ENCODE peak calls at places on chromosomes 6 and 20, in eight cellular contexts. K is right lobe of liver; J is neural progenitor cell; I is GM23338; X is lower lobe of right lung; S is Panc1; A is iPS DF 6.9; W is CD8-positive, alpha-beta T cell. N is an unnamed sample.

GRCh38 chr6:166852484-166852975 is 103.8 kb downstream of the RNASET2 start:
- DNase-seq in K (no peak), J (no peak), I (no peak), X (no peak), S (no peak), A (no peak), W (no peak), N (no peak)

GRCh38 chr20:52682271-52682670 is 289.9 kb upstream of the TSHZ2 start:
- DNase-seq in K (no peak), J (no peak), I (no peak), X (no peak), S (no peak), A (no peak), W (no peak), N (no peak)

GRCh38 chr6:94341173-94341572 is 921.8 kb upstream of the EPHA7 start:
- DNase-seq in K (no peak), J (peak; percentile 54), I (peak; percentile 24), X (no peak), S (no peak), A (no peak), W (no peak), N (no peak)

GRCh38 chr6:80769101-80769500 is 662.6 kb downstream of the BCKDHB start:
- DNase-seq in K (no peak), J (no peak), I (no peak), X (no peak), S (no peak), A (no peak), W (no peak), N (no peak)

GRCh38 chr20:22489614-22490286 is 94.6 kb downstream of the FOXA2 start:
- DNase-seq in K (no peak), J (no peak), I (no peak), X (no peak), S (no peak), A (no peak), W (no peak), N (no peak)

GRCh38 chr20:21812384-21812783 is 106.9 kb downstream of the PAX1 start:
- DNase-seq in K (no peak), J (no peak), I (no peak), X (no peak), S (no peak), A (no peak), W (no peak), N (no peak)

GRCh38 chr6:168563656-168564055 is 122.7 kb downstream of the SMOC2 start:
- DNase-seq in K (no peak), J (no peak), I (peak; percentile 67), X (no peak), S (no peak), A (no peak), W (no peak), N (no peak)

GRCh38 chr6:140183881-140184280 is 809.4 kb upstream of the CITED2 start:
- DNase-seq in K (no peak), J (no peak), I (no peak), X (no peak), S (no peak), A (no peak), W (no peak), N (no peak)

GRCh38 chr6:140427842-140428241 is 1053.4 kb upstream of the CITED2 start:
- DNase-seq in K (no peak), J (no peak), I (peak; percentile 27), X (no peak), S (no peak), A (no peak), W (no peak), N (no peak)

GRCh38 chr20:40797425-40797824 is 108.4 kb upstream of the MAFB start:
- DNase-seq in K (no peak), J (peak; percentile 38), I (peak; percentile 76), X (no peak), S (no peak), A (no peak), W (peak; percentile 25), N (no peak)

GRCh38 chr6:27518881-27519795 is 46.2 kb upstream of the ZNF184 start:
- DNase-seq in K (peak; percentile 51), J (peak; percentile 81), I (peak; percentile 86), X (peak; percentile 62), S (peak; percentile 96), A (peak; percentile 52), W (peak; percentile 72), N (peak; percentile 72)

GRCh38 chr6:130326496-130326895 is 39.3 kb upstream of the TMEM200A start:
- DNase-seq in K (no peak), J (no peak), I (no peak), X (no peak), S (no peak), A (no peak), W (no peak), N (no peak)

GRCh38 chr6:101275251-101275650 is 118.3 kb upstream of the GRIK2 start:
- DNase-seq in K (no peak), J (no peak), I (no peak), X (no peak), S (no peak), A (no peak), W (no peak), N (no peak)

GRCh38 chr6:2237001-2237400 is 8.4 kb downstream of the GMDS start:
- DNase-seq in K (no peak), J (no peak), I (no peak), X (no peak), S (peak; percentile 51), A (no peak), W (no peak), N (no peak)

GRCh38 chr20:53917145-53918009 is 153.0 kb downstream of the BCAS1 start:
- DNase-seq in K (peak; percentile 43), J (no peak), I (no peak), X (no peak), S (no peak), A (no peak), W (no peak), N (no peak)

GRCh38 chr20:53918010-53918311 is 152.4 kb downstream of the BCAS1 start:
- DNase-seq in K (no peak), J (no peak), I (no peak), X (no peak), S (no peak), A (no peak), W (no peak), N (no peak)

GRCh38 chr20:53920647-53921245 is 149.6 kb downstream of the BCAS1 start:
- DNase-seq in K (no peak), J (no peak), I (no peak), X (no peak), S (no peak), A (no peak), W (no peak), N (no peak)

GRCh38 chr20:53919886-53920285 is 150.5 kb downstream of the BCAS1 start:
- DNase-seq in K (no peak), J (no peak), I (no peak), X (no peak), S (no peak), A (no peak), W (no peak), N (no peak)

DNA sequence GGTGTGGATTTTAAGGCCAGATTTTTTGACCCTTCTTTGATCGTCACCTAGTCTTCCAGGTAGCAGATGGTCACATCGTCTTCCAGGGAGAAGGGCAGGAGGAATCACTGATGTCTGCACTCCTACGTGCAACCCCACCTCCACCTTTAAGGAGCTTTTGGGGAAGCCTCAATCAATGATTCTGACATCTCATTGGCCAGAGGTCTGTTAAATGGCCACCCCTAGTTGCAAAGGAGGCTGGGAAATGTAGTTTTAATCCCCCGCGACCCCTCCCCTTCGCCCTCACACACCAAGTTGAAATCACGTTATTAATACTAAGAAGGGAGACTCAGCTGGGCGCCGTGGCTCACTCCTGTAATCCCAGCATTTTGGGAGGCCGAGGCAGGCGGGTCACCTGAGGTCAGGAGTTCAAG is 151.4 kb downstream of the BCAS1 start:
- DNase-seq in K (no peak), J (peak; percentile 80), I (peak; percentile 96), X (no peak), S (no peak), A (peak; percentile 82), W (no peak), N (no peak)
- H3K4me1 ChIP-seq in K (peaks cover 21% of the 10 kb centered on the region), J (peaks cover 46% of the 10 kb centered on the region), I (peaks cover 53% of the 10 kb centered on the region), X (peaks cover 40% of the 10 kb centered on the region), S (peaks cover 40% of the 10 kb centered on the region), A (peaks cover 6% of the 10 kb centered on the region), W (peaks cover 21% of the 10 kb centered on the region), N (peaks cover 15% of the 10 kb centered on the region)

DNA sequence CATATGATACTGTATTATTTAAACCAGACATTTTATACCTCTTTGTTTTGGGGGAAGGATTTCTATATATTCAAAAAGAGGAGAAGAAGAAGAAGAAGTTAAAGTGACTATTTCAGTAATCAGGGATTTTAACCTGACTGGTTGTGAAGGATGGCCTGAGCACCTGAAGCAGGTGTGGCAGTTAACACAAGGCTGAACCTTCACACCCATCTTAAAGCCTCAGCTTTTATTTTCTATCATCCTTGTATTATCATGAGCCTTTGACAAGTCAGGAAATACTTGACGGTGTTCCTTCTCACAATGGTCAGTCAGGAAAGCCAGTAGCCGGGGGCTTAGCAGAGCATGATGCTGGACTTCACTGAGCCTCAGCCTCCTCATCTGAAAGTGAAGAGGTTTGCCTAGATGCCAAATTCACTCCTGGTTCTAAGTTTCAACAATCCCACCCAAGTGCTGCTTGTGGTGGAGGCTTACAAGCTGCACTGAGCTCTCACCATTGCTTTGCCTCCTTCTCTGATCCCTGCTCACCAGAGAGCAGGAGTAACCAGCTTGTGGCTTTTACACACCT is 117.2 kb downstream of the JAG1 start:
- DNase-seq in K (no peak), J (no peak), I (no peak), X (no peak), S (no peak), A (no peak), W (no peak), N (no peak)
- H3K4me1 ChIP-seq in K (no peaks in the 10 kb centered on the region), J (peaks cover 62% of the 10 kb centered on the region), I (peaks cover 46% of the 10 kb centered on the region), X (peaks cover 16% of the 10 kb centered on the region), S (peaks cover 18% of the 10 kb centered on the region), A (peaks cover 4% of the 10 kb centered on the region), W (no peaks in the 10 kb centered on the region), N (peaks cover 6% of the 10 kb centered on the region)

DNA sequence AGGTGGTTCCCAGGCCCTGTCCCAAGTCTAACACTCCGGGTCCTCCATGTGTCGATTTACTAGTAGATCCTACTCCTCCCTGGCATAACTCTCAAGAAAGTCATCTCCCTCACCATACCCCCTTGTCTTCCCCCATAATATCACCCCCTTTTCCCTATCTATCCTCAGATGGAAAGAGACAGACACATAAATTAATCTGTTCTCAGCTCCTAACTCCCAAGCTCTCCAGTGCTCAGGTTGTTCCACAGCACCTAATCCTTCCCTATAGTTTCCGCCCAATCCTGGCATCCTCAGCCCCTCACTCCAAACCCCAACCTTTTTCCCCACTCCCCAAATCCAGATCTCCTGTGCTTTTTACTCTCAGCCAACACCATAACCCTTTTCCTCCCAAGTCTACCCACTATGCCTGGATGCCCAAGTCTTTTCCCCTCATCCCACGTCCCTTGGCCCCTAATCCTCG is 808 bp downstream of the ILRUN start:
- DNase-seq in K (no peak), J (peak; percentile 31), I (no peak), X (no peak), S (no peak), A (no peak), W (no peak), N (no peak)
- H3K4me1 ChIP-seq in K (peaks cover 34% of the 10 kb centered on the region), J (peaks cover 7% of the 10 kb centered on the region), I (peaks cover 16% of the 10 kb centered on the region), X (peaks cover 38% of the 10 kb centered on the region), S (peaks cover 9% of the 10 kb centered on the region), A (no peaks in the 10 kb centered on the region), W (peaks cover 32% of the 10 kb centered on the region), N (peaks cover 9% of the 10 kb centered on the region)

DNA sequence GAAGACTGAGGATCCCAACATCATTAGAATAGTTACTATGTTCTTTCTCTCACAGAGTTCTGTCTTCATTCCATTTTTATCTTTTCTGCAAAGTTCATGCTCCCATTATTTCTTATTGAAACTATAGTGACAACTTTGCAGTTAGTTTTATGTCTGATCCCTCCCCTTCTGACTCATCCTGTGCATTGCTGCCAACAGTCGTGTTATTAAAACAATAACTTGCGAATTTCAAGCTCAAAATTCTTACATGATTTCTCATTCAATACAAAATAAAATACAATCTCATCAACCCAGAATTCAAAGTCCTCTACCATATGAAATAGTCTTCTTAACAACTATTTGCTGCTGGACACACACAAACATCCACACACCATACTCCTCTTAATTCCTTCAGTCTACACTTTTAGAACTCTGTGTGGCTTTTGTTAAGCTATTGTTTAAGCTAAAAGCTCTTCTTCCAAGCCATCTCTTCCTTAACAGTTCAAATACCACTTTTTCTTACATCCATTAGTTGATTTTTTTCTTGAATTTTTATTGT is 261.4 kb upstream of the IRAK1BP1 start:
- DNase-seq in K (no peak), J (no peak), I (no peak), X (no peak), S (no peak), A (no peak), W (no peak), N (no peak)
- H3K4me1 ChIP-seq in K (no peaks in the 10 kb centered on the region), J (no peaks in the 10 kb centered on the region), I (no peaks in the 10 kb centered on the region), X (no peaks in the 10 kb centered on the region), S (no peaks in the 10 kb centered on the region), A (no peaks in the 10 kb centered on the region), W (no peaks in the 10 kb centered on the region), N (no peaks in the 10 kb centered on the region)